ENCODE peak calls at places on chromosome 14, in ten cellular contexts. T is fibroblast of the aortic adventitia, K is IMR-90, G is lower leg skin, P is NT2/D1, L is colonic mucosa, H is fibroblast of mammary gland, I is MM.1S, N is gastrocnemius medialis, F is LNCaP clone FGC. O is an unnamed sample.

GRCh38 chr14:100802766-100803693 is 22.9 kb upstream of the MEG3 start:
- DNase-seq in G (no peak), L (no peak), T (no peak), P (no peak), F (no peak), N (no peak), K (no peak), H (no peak), I (no peak), O (no peak)

GRCh38 chr14:92266216-92266615 is 56.7 kb upstream of the SLC24A4 start:
- DNase-seq in G (no peak), T (no peak), I (no peak), N (no peak), K (no peak), L (no peak), H (no peak), F (no peak), P (no peak), O (no peak)

GRCh38 chr14:103246089-103246488 is 87.9 kb upstream of the EIF5 start:
- DNase-seq in L (no peak), T (no peak), I (no peak), G (no peak), N (no peak), H (no peak), P (no peak), F (no peak), K (no peak), O (no peak)

GRCh38 chr14:70635971-70636595 is 5.6 kb upstream of the TTC9 start:
- DNase-seq in T (no peak), I (no peak), L (no peak), K (no peak), H (peak), N (no peak), G (no peak), F (no peak), P (no peak), O (no peak)

GRCh38 chr14:21098134-21098891 is at the start of gene ZNF219:
- DNase-seq in H (peak), N (peak), F (no peak), K (peak), L (peak), P (no peak), T (peak), I (no peak), G (peak), O (peak)

GRCh38 chr14:85534914-85535313 is 5.0 kb downstream of the FLRT2 start:
- DNase-seq in I (no peak), K (no peak), G (no peak), T (no peak), N (no peak), L (no peak), H (peak), P (no peak), F (no peak), O (no peak)

GRCh38 chr14:106605548-106606448 is 1079.4 kb downstream of the TMEM121 start:
- DNase-seq in H (no peak), T (no peak), P (no peak), F (no peak), L (peak), I (peak), G (no peak), K (no peak), N (no peak), O (peak)

GRCh38 chr14:98014851-98015615 is 1217.9 kb downstream of the VRK1 start:
- DNase-seq in I (no peak), H (no peak), P (no peak), G (no peak), K (no peak), N (no peak), F (no peak), T (no peak), L (no peak), O (no peak)

GRCh38 chr14:33480589-33481184 is 470.2 kb downstream of the EGLN3 start:
- DNase-seq in G (no peak), T (no peak), K (no peak), P (no peak), L (no peak), I (no peak), F (no peak), H (no peak), N (no peak), O (no peak)

GRCh38 chr14:21734457-21735074 is 60.9 kb upstream of the OR4E1 start:
- DNase-seq in T (peak), P (peak), F (peak), G (no peak), K (peak), N (no peak), L (peak), H (peak), I (peak), O (peak)

GRCh38 chr14:28119849-28120248 is 646.7 kb upstream of the FOXG1 start:
- DNase-seq in L (no peak), F (no peak), K (no peak), T (no peak), P (no peak), G (no peak), N (no peak), I (no peak), H (no peak), O (no peak)

GRCh38 chr14:32938719-32939253 is at the start of gene NPAS3:
- DNase-seq in K (no peak), G (no peak), I (no peak), H (no peak), F (no peak), L (no peak), N (no peak), P (no peak), T (no peak), O (no peak)

GRCh38 chr14:52369305-52369781 is 55.2 kb downstream of the PTGER2 start:
- DNase-seq in L (no peak), N (no peak), K (peak), T (peak), G (no peak), I (no peak), H (peak), P (no peak), F (no peak), O (no peak)

DNA sequence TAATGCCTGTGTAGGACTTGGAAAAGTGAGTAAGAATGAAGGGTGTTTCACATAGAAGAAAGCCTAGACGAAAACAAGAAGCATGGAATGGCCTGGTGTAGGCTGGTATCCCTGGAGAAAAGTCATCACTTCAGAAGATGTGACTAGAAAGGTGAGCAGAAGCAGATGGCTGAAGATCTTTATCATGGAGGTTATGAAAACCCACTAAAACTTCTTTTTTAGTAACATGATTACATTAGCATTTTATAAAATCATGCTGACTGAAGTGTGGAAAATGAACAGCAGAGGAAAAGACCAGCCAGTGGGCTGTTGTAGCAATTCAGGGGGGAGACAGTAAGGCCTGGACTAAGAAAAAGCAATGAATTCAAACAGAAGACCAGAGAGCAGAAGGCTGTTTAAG is 114.5 kb upstream of the G2E3 start:
- DNase-seq in K (no peak), G (no peak), P (no peak), N (no peak), T (no peak), F (no peak), H (no peak), I (no peak), L (no peak), O (no peak)
- H3K4me3 ChIP-seq in K (no peak), G (no peak), P (no peak), N (no peak), T (no peak), F (no peak), H (no peak), I (no peak), L (no peak), O (no peak)

DNA sequence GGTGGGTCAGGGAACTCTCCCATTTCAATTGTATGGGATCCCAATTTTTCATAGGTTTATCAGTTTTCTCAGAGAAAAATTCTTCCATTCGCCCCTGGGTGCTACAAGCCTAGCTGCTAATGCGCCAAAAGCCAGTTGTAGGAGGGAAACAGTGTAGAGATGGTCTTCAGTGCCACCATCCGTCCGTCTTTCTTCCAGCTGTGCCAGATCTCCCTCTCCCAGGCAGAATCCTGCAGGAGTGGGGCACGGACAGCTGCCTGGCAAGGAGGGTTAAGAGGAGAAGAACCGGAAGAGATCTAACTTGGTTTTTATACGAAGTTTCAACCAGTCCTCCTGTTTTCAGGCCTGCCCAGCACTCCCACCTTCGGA is 38.9 kb upstream of the FUT8 start:
- DNase-seq in F (no peak), I (no peak), H (no peak), T (peak), K (no peak), P (no peak), N (peak), L (no peak), G (no peak), O (no peak)
- H3K4me3 ChIP-seq in F (no peak), I (no peak), H (no peak), T (no peak), K (no peak), P (no peak), N (no peak), L (no peak), G (no peak), O (no peak)

GRCh38 chr14:90454041-90455000 is 57.5 kb downstream of the CALM1 start:
- DNase-seq in T (peak), L (peak), K (peak), N (no peak), P (peak), H (peak), G (peak), I (no peak), F (no peak), O (peak)
- H3K4me3 ChIP-seq in T (peak), L (peak), K (peak), N (no peak), P (peak), H (peak), G (no peak), I (no peak), F (no peak), O (no peak)

GRCh38 chr14:105481886-105482454 is 4.7 kb upstream of the CRIP1 start:
- DNase-seq in N (peak), H (peak), K (peak), F (peak), T (peak), L (peak), P (peak), I (peak), G (peak), O (peak)
- H3K4me3 ChIP-seq in N (peak), H (peak), K (no peak), F (peak), T (peak), L (peak), P (peak), I (no peak), G (no peak), O (peak)